ENCODE peak calls at places on chromosome 11, in nine cellular contexts. One of them, this sample, is unnamed.

GRCh38 chr11:65492637-65493366 is 6.0 kb upstream of the MALAT1 start:
- DNase-seq in CD8-positive, alpha-beta T cell: no peak
- DNase-seq in HFF-Myc: no peak
- DNase-seq in fibroblast of lung: peak; percentile 86
- DNase-seq in tibial artery: peak; percentile 94
- DNase-seq in MCF 10A: peak; percentile 93
- DNase-seq in activated CD8-positive, alpha-beta T cell treated with anti-CD3 and anti-CD28 coated beads for 36 hours: peak; percentile 52
- DNase-seq in pancreas: no peak
- DNase-seq in fibroblast of the aortic adventitia: peak; percentile 95
- DNase-seq in this sample: peak; percentile 96

GRCh38 chr11:114058026-114058706 is 1.3 kb upstream of the ZBTB16 start:
- DNase-seq in pancreas: no peak
- DNase-seq in MCF 10A: no peak
- DNase-seq in fibroblast of the aortic adventitia: no peak
- DNase-seq in fibroblast of lung: no peak
- DNase-seq in activated CD8-positive, alpha-beta T cell treated with anti-CD3 and anti-CD28 coated beads for 36 hours: no peak
- DNase-seq in tibial artery: peak; percentile 80
- DNase-seq in HFF-Myc: no peak
- DNase-seq in CD8-positive, alpha-beta T cell: no peak
- DNase-seq in this sample: peak; percentile 54

GRCh38 chr11:114368918-114369680 is 31.2 kb downstream of the C11orf71 start:
- DNase-seq in tibial artery: no peak
- DNase-seq in fibroblast of the aortic adventitia: no peak
- DNase-seq in fibroblast of lung: no peak
- DNase-seq in MCF 10A: peak; percentile 47
- DNase-seq in pancreas: no peak
- DNase-seq in CD8-positive, alpha-beta T cell: no peak
- DNase-seq in HFF-Myc: no peak
- DNase-seq in activated CD8-positive, alpha-beta T cell treated with anti-CD3 and anti-CD28 coated beads for 36 hours: no peak
- DNase-seq in this sample: no peak

GRCh38 chr11:122189259-122189658 is 73.2 kb upstream of the BLID start:
- DNase-seq in fibroblast of the aortic adventitia: peak; percentile 99
- DNase-seq in pancreas: no peak
- DNase-seq in MCF 10A: peak; percentile 93
- DNase-seq in tibial artery: no peak
- DNase-seq in fibroblast of lung: peak; percentile 99
- DNase-seq in CD8-positive, alpha-beta T cell: no peak
- DNase-seq in activated CD8-positive, alpha-beta T cell treated with anti-CD3 and anti-CD28 coated beads for 36 hours: no peak
- DNase-seq in HFF-Myc: peak; percentile 90
- DNase-seq in this sample: peak; percentile 98

GRCh38 chr11:94185387-94186084 is 56.9 kb downstream of the PANX1 start:
- DNase-seq in HFF-Myc: no peak
- DNase-seq in fibroblast of lung: peak; percentile 92
- DNase-seq in activated CD8-positive, alpha-beta T cell treated with anti-CD3 and anti-CD28 coated beads for 36 hours: no peak
- DNase-seq in tibial artery: no peak
- DNase-seq in MCF 10A: no peak
- DNase-seq in CD8-positive, alpha-beta T cell: no peak
- DNase-seq in fibroblast of the aortic adventitia: peak; percentile 82
- DNase-seq in pancreas: no peak
- DNase-seq in this sample: no peak

GRCh38 chr11:111101836-111102235 is 143.7 kb upstream of the POU2AF2 start:
- DNase-seq in MCF 10A: no peak
- DNase-seq in tibial artery: no peak
- DNase-seq in CD8-positive, alpha-beta T cell: no peak
- DNase-seq in activated CD8-positive, alpha-beta T cell treated with anti-CD3 and anti-CD28 coated beads for 36 hours: no peak
- DNase-seq in HFF-Myc: no peak
- DNase-seq in fibroblast of the aortic adventitia: no peak
- DNase-seq in pancreas: no peak
- DNase-seq in fibroblast of lung: no peak
- DNase-seq in this sample: no peak

GRCh38 chr11:113387605-113388211 is at the start of gene ANKK1:
- DNase-seq in pancreas: no peak
- DNase-seq in fibroblast of the aortic adventitia: no peak
- DNase-seq in tibial artery: no peak
- DNase-seq in fibroblast of lung: no peak
- DNase-seq in activated CD8-positive, alpha-beta T cell treated with anti-CD3 and anti-CD28 coated beads for 36 hours: no peak
- DNase-seq in MCF 10A: peak; percentile 39
- DNase-seq in CD8-positive, alpha-beta T cell: no peak
- DNase-seq in HFF-Myc: no peak
- DNase-seq in this sample: no peak

GRCh38 chr11:4071828-4072421 is 22.7 kb upstream of the RRM1 start:
- DNase-seq in fibroblast of lung: peak; percentile 15
- DNase-seq in activated CD8-positive, alpha-beta T cell treated with anti-CD3 and anti-CD28 coated beads for 36 hours: no peak
- DNase-seq in HFF-Myc: no peak
- DNase-seq in fibroblast of the aortic adventitia: no peak
- DNase-seq in MCF 10A: no peak
- DNase-seq in CD8-positive, alpha-beta T cell: no peak
- DNase-seq in tibial artery: no peak
- DNase-seq in pancreas: no peak
- DNase-seq in this sample: no peak

GRCh38 chr11:112297248-112297866 is 36.7 kb upstream of the PLET1 start:
- DNase-seq in fibroblast of lung: no peak
- DNase-seq in pancreas: no peak
- DNase-seq in tibial artery: no peak
- DNase-seq in fibroblast of the aortic adventitia: no peak
- DNase-seq in HFF-Myc: no peak
- DNase-seq in activated CD8-positive, alpha-beta T cell treated with anti-CD3 and anti-CD28 coated beads for 36 hours: peak; percentile 58
- DNase-seq in CD8-positive, alpha-beta T cell: no peak
- DNase-seq in MCF 10A: no peak
- DNase-seq in this sample: no peak

GRCh38 chr11:89604281-89604680 is 105.8 kb upstream of the TRIM77 start:
- DNase-seq in CD8-positive, alpha-beta T cell: no peak
- DNase-seq in fibroblast of the aortic adventitia: no peak
- DNase-seq in pancreas: no peak
- DNase-seq in MCF 10A: no peak
- DNase-seq in HFF-Myc: no peak
- DNase-seq in tibial artery: no peak
- DNase-seq in activated CD8-positive, alpha-beta T cell treated with anti-CD3 and anti-CD28 coated beads for 36 hours: no peak
- DNase-seq in fibroblast of lung: no peak
- DNase-seq in this sample: no peak

GRCh38 chr11:67303132-67303988 is at the start of gene SSH3:
- DNase-seq in MCF 10A: peak; percentile 81
- DNase-seq in CD8-positive, alpha-beta T cell: no peak
- DNase-seq in HFF-Myc: no peak
- DNase-seq in activated CD8-positive, alpha-beta T cell treated with anti-CD3 and anti-CD28 coated beads for 36 hours: peak; percentile 57
- DNase-seq in pancreas: peak; percentile 96
- DNase-seq in tibial artery: peak; percentile 89
- DNase-seq in fibroblast of lung: peak; percentile 58
- DNase-seq in fibroblast of the aortic adventitia: peak; percentile 49
- DNase-seq in this sample: peak; percentile 67

DNA sequence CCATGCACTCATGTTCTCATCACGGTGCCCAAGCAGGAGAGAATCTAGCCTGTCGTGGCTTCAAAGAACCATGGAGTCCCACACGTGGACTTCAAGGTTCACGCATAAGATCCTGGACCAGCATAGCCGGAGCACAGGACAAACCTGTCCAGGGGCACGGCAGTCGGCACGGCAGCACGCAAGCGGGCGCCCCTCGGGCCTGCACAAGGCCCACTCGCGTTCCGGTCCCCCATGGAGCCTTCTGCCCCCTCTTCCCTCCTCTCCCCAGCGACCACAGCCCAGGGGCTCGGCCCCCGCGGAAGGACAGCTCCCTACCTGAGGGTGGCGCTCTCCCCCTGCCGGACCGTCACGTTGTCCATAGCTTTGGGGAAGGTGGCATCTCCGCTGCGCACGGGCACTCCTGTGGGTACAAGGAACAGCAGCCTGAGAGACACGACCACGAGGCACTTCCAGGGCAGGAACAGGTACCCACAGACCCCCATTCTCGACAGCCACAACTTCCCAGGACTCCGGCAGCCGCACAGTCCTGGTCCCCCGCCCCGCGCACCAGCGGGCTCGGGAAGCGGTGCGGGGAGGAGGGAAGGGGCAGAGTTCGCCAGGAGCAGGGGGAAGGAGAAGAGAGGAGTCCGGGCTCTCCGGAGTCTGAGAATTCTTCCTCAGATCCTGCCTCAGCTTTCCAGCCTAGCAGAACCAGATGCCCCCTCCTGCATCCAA is 589.5 kb downstream of the OPCML start:
- DNase-seq in fibroblast of lung: no peak
- DNase-seq in fibroblast of the aortic adventitia: no peak
- DNase-seq in activated CD8-positive, alpha-beta T cell treated with anti-CD3 and anti-CD28 coated beads for 36 hours: no peak
- DNase-seq in pancreas: peak; percentile 65
- DNase-seq in MCF 10A: no peak
- DNase-seq in CD8-positive, alpha-beta T cell: no peak
- DNase-seq in tibial artery: no peak
- DNase-seq in HFF-Myc: no peak
- DNase-seq in this sample: no peak
- TF ChIP-seq CTCF in fibroblast of lung: peak; percentile 6
- TF ChIP-seq CTCF in fibroblast of the aortic adventitia: no peak
- TF ChIP-seq CTCF in activated CD8-positive, alpha-beta T cell treated with anti-CD3 and anti-CD28 coated beads for 36 hours: no peak
- TF ChIP-seq CTCF in pancreas: no peak
- TF ChIP-seq CTCF in MCF 10A: no peak
- TF ChIP-seq CTCF in CD8-positive, alpha-beta T cell: no peak
- TF ChIP-seq CTCF in tibial artery: no peak
- TF ChIP-seq CTCF in HFF-Myc: no peak
- TF ChIP-seq CTCF in this sample: no peak

GRCh38 chr11:59849129-59849528 is 3.8 kb upstream of the CBLIF start:
- DNase-seq in pancreas: no peak
- DNase-seq in HFF-Myc: no peak
- DNase-seq in fibroblast of the aortic adventitia: no peak
- DNase-seq in tibial artery: no peak
- DNase-seq in CD8-positive, alpha-beta T cell: no peak
- DNase-seq in fibroblast of lung: no peak
- DNase-seq in MCF 10A: no peak
- DNase-seq in activated CD8-positive, alpha-beta T cell treated with anti-CD3 and anti-CD28 coated beads for 36 hours: no peak
- DNase-seq in this sample: no peak
- TF ChIP-seq CTCF in pancreas: no peak
- TF ChIP-seq CTCF in HFF-Myc: no peak
- TF ChIP-seq CTCF in fibroblast of the aortic adventitia: no peak
- TF ChIP-seq CTCF in tibial artery: no peak
- TF ChIP-seq CTCF in CD8-positive, alpha-beta T cell: no peak
- TF ChIP-seq CTCF in fibroblast of lung: no peak
- TF ChIP-seq CTCF in MCF 10A: no peak
- TF ChIP-seq CTCF in activated CD8-positive, alpha-beta T cell treated with anti-CD3 and anti-CD28 coated beads for 36 hours: no peak
- TF ChIP-seq CTCF in this sample: no peak

GRCh38 chr11:61482513-61482912 is 26.0 kb upstream of the LRRC10B start:
- DNase-seq in MCF 10A: no peak
- DNase-seq in HFF-Myc: no peak
- DNase-seq in tibial artery: no peak
- DNase-seq in activated CD8-positive, alpha-beta T cell treated with anti-CD3 and anti-CD28 coated beads for 36 hours: peak; percentile 52
- DNase-seq in pancreas: no peak
- DNase-seq in fibroblast of lung: no peak
- DNase-seq in CD8-positive, alpha-beta T cell: no peak
- DNase-seq in fibroblast of the aortic adventitia: no peak
- DNase-seq in this sample: no peak
- TF ChIP-seq CTCF in MCF 10A: peak; percentile 63
- TF ChIP-seq CTCF in HFF-Myc: peak; percentile 83
- TF ChIP-seq CTCF in tibial artery: no peak
- TF ChIP-seq CTCF in activated CD8-positive, alpha-beta T cell treated with anti-CD3 and anti-CD28 coated beads for 36 hours: peak; percentile 47
- TF ChIP-seq CTCF in pancreas: peak; percentile 26
- TF ChIP-seq CTCF in fibroblast of lung: peak; percentile 42
- TF ChIP-seq CTCF in CD8-positive, alpha-beta T cell: no peak
- TF ChIP-seq CTCF in fibroblast of the aortic adventitia: peak; percentile 69
- TF ChIP-seq CTCF in this sample: peak; percentile 71

GRCh38 chr11:134863294-134863693 is 451.3 kb upstream of the B3GAT1 start:
- DNase-seq in fibroblast of lung: no peak
- DNase-seq in MCF 10A: no peak
- DNase-seq in HFF-Myc: no peak
- DNase-seq in CD8-positive, alpha-beta T cell: no peak
- DNase-seq in tibial artery: no peak
- DNase-seq in activated CD8-positive, alpha-beta T cell treated with anti-CD3 and anti-CD28 coated beads for 36 hours: no peak
- DNase-seq in pancreas: no peak
- DNase-seq in fibroblast of the aortic adventitia: no peak
- DNase-seq in this sample: no peak

GRCh38 chr11:134862796-134863195 is 450.8 kb upstream of the B3GAT1 start:
- DNase-seq in tibial artery: no peak
- DNase-seq in MCF 10A: no peak
- DNase-seq in fibroblast of the aortic adventitia: no peak
- DNase-seq in HFF-Myc: no peak
- DNase-seq in activated CD8-positive, alpha-beta T cell treated with anti-CD3 and anti-CD28 coated beads for 36 hours: no peak
- DNase-seq in pancreas: no peak
- DNase-seq in fibroblast of lung: no peak
- DNase-seq in CD8-positive, alpha-beta T cell: no peak
- DNase-seq in this sample: no peak

GRCh38 chr11:134862168-134862567 is 450.1 kb upstream of the B3GAT1 start:
- DNase-seq in fibroblast of lung: no peak
- DNase-seq in CD8-positive, alpha-beta T cell: no peak
- DNase-seq in activated CD8-positive, alpha-beta T cell treated with anti-CD3 and anti-CD28 coated beads for 36 hours: no peak
- DNase-seq in pancreas: no peak
- DNase-seq in tibial artery: no peak
- DNase-seq in MCF 10A: no peak
- DNase-seq in fibroblast of the aortic adventitia: no peak
- DNase-seq in HFF-Myc: no peak
- DNase-seq in this sample: no peak

GRCh38 chr11:134858783-134859480 is 446.9 kb upstream of the B3GAT1 start:
- DNase-seq in fibroblast of the aortic adventitia: no peak
- DNase-seq in fibroblast of lung: no peak
- DNase-seq in activated CD8-positive, alpha-beta T cell treated with anti-CD3 and anti-CD28 coated beads for 36 hours: no peak
- DNase-seq in tibial artery: no peak
- DNase-seq in HFF-Myc: no peak
- DNase-seq in MCF 10A: no peak
- DNase-seq in pancreas: no peak
- DNase-seq in CD8-positive, alpha-beta T cell: no peak
- DNase-seq in this sample: no peak

GRCh38 chr11:134861490-134862107 is 449.6 kb upstream of the B3GAT1 start:
- DNase-seq in MCF 10A: no peak
- DNase-seq in tibial artery: no peak
- DNase-seq in HFF-Myc: no peak
- DNase-seq in CD8-positive, alpha-beta T cell: no peak
- DNase-seq in activated CD8-positive, alpha-beta T cell treated with anti-CD3 and anti-CD28 coated beads for 36 hours: peak; percentile 5
- DNase-seq in fibroblast of lung: no peak
- DNase-seq in fibroblast of the aortic adventitia: no peak
- DNase-seq in pancreas: no peak
- DNase-seq in this sample: no peak
- TF ChIP-seq CTCF in MCF 10A: no peak
- TF ChIP-seq CTCF in tibial artery: no peak
- TF ChIP-seq CTCF in HFF-Myc: no peak
- TF ChIP-seq CTCF in CD8-positive, alpha-beta T cell: no peak
- TF ChIP-seq CTCF in activated CD8-positive, alpha-beta T cell treated with anti-CD3 and anti-CD28 coated beads for 36 hours: peak; percentile 18
- TF ChIP-seq CTCF in fibroblast of lung: no peak
- TF ChIP-seq CTCF in fibroblast of the aortic adventitia: no peak
- TF ChIP-seq CTCF in pancreas: no peak
- TF ChIP-seq CTCF in this sample: no peak

GRCh38 chr11:18522388-18522787 is 4.4 kb downstream of the TSG101 start:
- DNase-seq in CD8-positive, alpha-beta T cell: no peak
- DNase-seq in MCF 10A: no peak
- DNase-seq in activated CD8-positive, alpha-beta T cell treated with anti-CD3 and anti-CD28 coated beads for 36 hours: no peak
- DNase-seq in tibial artery: no peak
- DNase-seq in fibroblast of the aortic adventitia: peak; percentile 1
- DNase-seq in fibroblast of lung: no peak
- DNase-seq in pancreas: no peak
- DNase-seq in HFF-Myc: no peak
- DNase-seq in this sample: peak; percentile 6
- TF ChIP-seq CTCF in CD8-positive, alpha-beta T cell: no peak
- TF ChIP-seq CTCF in MCF 10A: no peak
- TF ChIP-seq CTCF in activated CD8-positive, alpha-beta T cell treated with anti-CD3 and anti-CD28 coated beads for 36 hours: peak; percentile 26
- TF ChIP-seq CTCF in tibial artery: no peak
- TF ChIP-seq CTCF in fibroblast of the aortic adventitia: no peak
- TF ChIP-seq CTCF in fibroblast of lung: no peak
- TF ChIP-seq CTCF in pancreas: no peak
- TF ChIP-seq CTCF in HFF-Myc: peak; percentile 9
- TF ChIP-seq CTCF in this sample: peak; percentile 11

DNA sequence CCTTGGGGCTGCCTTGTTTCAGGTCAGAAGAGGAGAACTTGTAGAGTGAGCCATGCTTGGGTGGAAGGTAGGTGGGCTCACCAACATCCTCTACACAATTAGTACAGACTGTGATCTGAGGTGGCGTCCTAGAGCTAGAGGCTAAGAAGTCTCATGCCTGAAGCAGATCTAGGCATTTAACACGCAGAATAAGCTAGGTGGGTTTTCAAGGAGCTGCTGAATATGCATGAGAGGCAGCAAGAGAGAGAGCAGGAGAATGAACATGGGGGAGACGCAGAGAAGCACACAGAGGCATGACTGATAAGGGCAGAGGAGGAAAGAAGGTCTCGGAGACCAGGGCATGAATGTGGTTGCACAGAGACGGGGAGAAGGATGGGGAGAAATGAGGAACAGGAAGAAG is 36.8 kb upstream of the JAM3 start:
- DNase-seq in MCF 10A: no peak
- DNase-seq in fibroblast of the aortic adventitia: no peak
- DNase-seq in pancreas: no peak
- DNase-seq in fibroblast of lung: no peak
- DNase-seq in tibial artery: no peak
- DNase-seq in activated CD8-positive, alpha-beta T cell treated with anti-CD3 and anti-CD28 coated beads for 36 hours: no peak
- DNase-seq in HFF-Myc: no peak
- DNase-seq in CD8-positive, alpha-beta T cell: no peak
- DNase-seq in this sample: no peak
- TF ChIP-seq CTCF in MCF 10A: no peak
- TF ChIP-seq CTCF in fibroblast of the aortic adventitia: no peak
- TF ChIP-seq CTCF in pancreas: no peak
- TF ChIP-seq CTCF in fibroblast of lung: no peak
- TF ChIP-seq CTCF in tibial artery: no peak
- TF ChIP-seq CTCF in activated CD8-positive, alpha-beta T cell treated with anti-CD3 and anti-CD28 coated beads for 36 hours: no peak
- TF ChIP-seq CTCF in HFF-Myc: no peak
- TF ChIP-seq CTCF in CD8-positive, alpha-beta T cell: no peak
- TF ChIP-seq CTCF in this sample: no peak

This sample was measured in cardiac fibroblast.